ENCODE peak calls at places on chromosomes 13 and 19, in ten cellular contexts. Z is Peyer's patch, O is progenitor cell of endocrine pancreas, A is mesothelial cell of epicardium, M is heart left ventricle, J is gastrocnemius medialis, L is astrocyte, K is Calu3, S is cardiac muscle cell, U is astrocyte of the cerebellum. T is an unnamed sample.

GRCh38 chr13:42305503-42305902 is 33.6 kb downstream of the AKAP11 start:
- DNase-seq in U (no peak), O (no peak), A (no peak), K (no peak), Z (no peak), J (no peak), L (no peak), S (no peak), M (no peak), T (no peak)

GRCh38 chr13:22169473-22169872 is 498.6 kb downstream of the FGF9 start:
- DNase-seq in K (no peak), A (no peak), U (no peak), J (no peak), M (no peak), L (no peak), O (no peak), Z (no peak), S (no peak), T (no peak)

GRCh38 chr13:103517768-103518102 is 451.5 kb upstream of the SLC10A2 start:
- DNase-seq in Z (no peak), S (no peak), A (no peak), U (no peak), M (no peak), J (no peak), O (no peak), L (no peak), K (no peak), T (no peak)

GRCh38 chr13:19781526-19781925 is 1.2 kb downstream of the PSPC1 start:
- DNase-seq in O (no peak), S (no peak), U (no peak), J (no peak), K (no peak), A (no peak), Z (peak; percentile 37), M (no peak), L (no peak), T (no peak)

GRCh38 chr19:12946092-12946845 is 607 bp downstream of the RAD23A start:
- DNase-seq in M (peak; percentile 68), J (peak; percentile 87), U (peak; percentile 58), L (peak; percentile 67), S (peak; percentile 87), K (peak; percentile 64), Z (peak; percentile 73), O (peak; percentile 58), A (peak; percentile 72), T (peak; percentile 82)

GRCh38 chr13:19984430-19985218 is 26.1 kb downstream of the ZMYM2 start:
- DNase-seq in A (no peak), U (peak; percentile 37), L (peak; percentile 35), M (no peak), S (peak; percentile 66), K (no peak), Z (no peak), J (no peak), O (no peak), T (no peak)

GRCh38 chr19:13411899-13412298 is 94.4 kb downstream of the CACNA1A start:
- DNase-seq in A (no peak), K (no peak), J (no peak), S (no peak), M (no peak), Z (no peak), L (no peak), O (no peak), U (no peak), T (no peak)

GRCh38 chr13:71477735-71478134 is 389.3 kb downstream of the DACH1 start:
- DNase-seq in J (no peak), L (no peak), O (no peak), A (no peak), U (no peak), Z (no peak), M (no peak), S (peak; percentile 10), K (no peak), T (no peak)

GRCh38 chr13:77919351-77920294 is 992 bp upstream of the EDNRB start:
- DNase-seq in Z (peak; percentile 52), J (peak; percentile 27), K (no peak), O (no peak), U (no peak), A (peak; percentile 50), M (peak; percentile 59), S (peak; percentile 61), L (peak; percentile 20), T (peak; percentile 46)

GRCh38 chr13:45328661-45329105 is 12.3 kb downstream of the TPT1 start:
- DNase-seq in A (no peak), Z (no peak), O (no peak), S (peak; percentile 88), U (peak; percentile 36), K (no peak), M (no peak), L (peak; percentile 92), J (no peak), T (no peak)

GRCh38 chr13:45928196-45928595 is 76.6 kb upstream of the SIAH3 start:
- DNase-seq in A (no peak), L (no peak), K (no peak), O (no peak), Z (no peak), J (no peak), M (no peak), S (no peak), U (no peak), T (no peak)

GRCh38 chr13:23644527-23644926 is 74.3 kb downstream of the TNFRSF19 start:
- DNase-seq in U (no peak), S (peak; percentile 58), O (no peak), L (peak; percentile 89), M (no peak), Z (no peak), J (no peak), A (no peak), K (no peak), T (no peak)

GRCh38 chr13:106350208-106350607 is 185.3 kb downstream of the EFNB2 start:
- DNase-seq in S (no peak), U (no peak), O (no peak), M (no peak), L (no peak), J (no peak), Z (peak; percentile 56), A (no peak), K (no peak), T (no peak)

GRCh38 chr19:39494661-39495060 is 4.1 kb upstream of the DLL3 start:
- DNase-seq in Z (no peak), O (no peak), U (no peak), A (no peak), L (no peak), K (no peak), J (no peak), S (no peak), M (no peak), T (no peak)

GRCh38 chr19:43469160-43469480 is 3.7 kb upstream of the LYPD3 start:
- DNase-seq in K (no peak), M (no peak), O (no peak), L (no peak), S (no peak), U (no peak), J (no peak), A (no peak), Z (no peak), T (no peak)

GRCh38 chr13:102020611-102021216 is 381.1 kb downstream of the FGF14 start:
- DNase-seq in S (no peak), J (no peak), K (peak; percentile 4), L (peak; percentile 72), Z (no peak), A (no peak), O (no peak), U (peak; percentile 76), M (no peak), T (no peak)

DNA sequence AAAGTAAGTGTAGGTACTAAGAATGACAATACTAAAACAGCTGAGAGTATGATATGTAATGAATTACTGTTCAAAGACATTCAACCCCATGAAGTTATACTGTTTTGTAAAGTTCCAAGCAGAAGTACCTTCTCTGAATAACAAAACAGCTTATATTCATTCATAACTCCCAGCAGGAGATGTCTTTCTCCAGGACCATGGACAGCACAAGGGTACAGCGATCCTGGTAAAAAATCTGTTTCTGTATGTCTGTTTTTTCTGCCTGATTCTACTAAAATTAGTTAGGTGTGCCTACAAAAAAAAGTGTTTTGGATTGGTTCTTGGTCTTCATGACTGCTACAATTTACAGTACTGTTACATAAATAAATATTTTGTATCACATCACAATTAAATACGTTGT is 172.5 kb upstream of the SLITRK5 start:
- DNase-seq in L (peak; percentile 13), A (no peak), J (no peak), O (peak; percentile 22), Z (no peak), M (no peak), K (no peak), S (no peak), U (peak; percentile 42), T (peak; percentile 41)
- TF ChIP-seq CTCF in L (no peak), A (no peak), J (no peak), O (no peak), Z (no peak), M (no peak), K (no peak), S (no peak), U (no peak), T (no peak)

DNA sequence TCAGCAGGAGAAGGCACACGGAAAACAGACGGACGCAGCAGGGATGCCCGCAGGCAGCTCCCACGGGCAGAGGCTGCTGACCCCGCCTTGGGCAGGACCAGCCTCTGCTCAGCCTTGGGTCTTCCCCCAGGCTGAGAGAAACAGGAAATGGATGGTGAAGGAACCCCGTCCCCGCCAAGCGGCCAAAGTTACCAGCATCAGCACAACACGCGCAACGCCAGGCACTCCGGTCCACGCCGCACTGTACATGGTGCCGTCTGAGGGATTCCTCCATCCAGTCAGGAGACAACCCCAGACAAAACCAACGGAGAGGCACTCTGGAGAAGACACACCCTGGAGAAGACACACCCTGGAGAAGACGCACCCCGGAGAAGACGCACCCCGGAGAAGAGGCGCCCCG is 33.4 kb downstream of the SBNO2 start:
- DNase-seq in M (no peak), U (no peak), S (no peak), K (no peak), A (no peak), L (no peak), O (no peak), J (no peak), Z (no peak), T (no peak)
- TF ChIP-seq CTCF in M (no peak), U (no peak), S (no peak), K (no peak), A (no peak), L (no peak), O (no peak), J (no peak), Z (no peak), T (no peak)

GRCh38 chr19:57279418-57280164 is 694 bp upstream of the ZNF460 start:
- DNase-seq in L (peak; percentile 99), A (peak; percentile 88), J (peak; percentile 93), S (peak; percentile 98), M (peak; percentile 92), K (peak; percentile 90), U (peak; percentile 86), O (peak; percentile 54), Z (peak; percentile 95), T (peak; percentile 74)
- TF ChIP-seq CTCF in L (no peak), A (no peak), J (peak; percentile 52), S (peak; percentile 40), M (peak; percentile 63), K (no peak), U (peak; percentile 21), O (peak; percentile 39), Z (no peak), T (no peak)

DNA sequence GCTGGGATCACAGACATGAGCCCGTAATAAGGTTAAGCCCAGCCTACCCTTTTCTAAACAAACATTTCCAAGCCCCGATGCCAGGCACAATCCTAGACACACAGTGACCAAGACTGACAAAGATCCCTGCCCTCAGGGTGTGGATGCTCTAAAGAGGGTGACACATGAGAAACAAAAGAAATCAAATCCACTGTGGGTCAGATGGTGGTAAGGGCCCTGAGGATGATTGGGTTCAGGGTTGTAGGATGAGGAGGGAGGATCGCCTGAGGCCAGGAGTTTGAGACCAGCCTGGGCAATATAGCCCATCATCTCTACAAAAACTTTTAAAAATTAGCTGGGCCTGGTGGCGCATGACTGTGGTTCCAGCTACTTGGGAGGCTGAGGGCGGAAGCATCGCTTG is 44.6 kb downstream of the PTPRS start:
- DNase-seq in S (no peak), K (no peak), U (no peak), Z (no peak), M (no peak), L (no peak), J (no peak), A (no peak), O (no peak), T (no peak)
- TF ChIP-seq CTCF in S (no peak), K (no peak), U (no peak), Z (no peak), M (no peak), L (no peak), J (no peak), A (no peak), O (no peak), T (no peak)

T was measured in nephron progenitor cell.